ENCODE peak calls at places on chromosomes 3 and 15, in five cellular contexts. One of them, this sample, is unnamed. For H3K4me1 and H3K27me3, the result is how much of the 10 kb centered on the place peaks cover.

GRCh38 chr3:53137835-53138446 is 7.7 kb upstream of the RFT1 start:
- DNase-seq in uterus: no peak
- DNase-seq in astrocyte: no peak
- DNase-seq in RWPE2: no peak
- DNase-seq in endothelial cell of umbilical vein: no peak
- DNase-seq in this sample: no peak

GRCh38 chr15:101641134-101641764 is 10.9 kb downstream of the TM2D3 start:
- DNase-seq in astrocyte: peak
- DNase-seq in endothelial cell of umbilical vein: peak
- DNase-seq in RWPE2: no peak
- DNase-seq in uterus: peak
- DNase-seq in this sample: peak

GRCh38 chr15:39331584-39331983 is 249.3 kb upstream of the THBS1 start:
- DNase-seq in RWPE2: no peak
- DNase-seq in uterus: no peak
- DNase-seq in endothelial cell of umbilical vein: no peak
- DNase-seq in astrocyte: no peak
- DNase-seq in this sample: no peak

GRCh38 chr3:122310361-122310760 is 14.7 kb upstream of the CSTA start:
- DNase-seq in astrocyte: no peak
- DNase-seq in endothelial cell of umbilical vein: no peak
- DNase-seq in RWPE2: no peak
- DNase-seq in uterus: no peak
- DNase-seq in this sample: peak

GRCh38 chr3:132231633-132232032 is 85.6 kb upstream of the ACP3 start:
- DNase-seq in astrocyte: peak
- DNase-seq in endothelial cell of umbilical vein: peak
- DNase-seq in uterus: no peak
- DNase-seq in RWPE2: no peak
- DNase-seq in this sample: no peak

GRCh38 chr3:55089211-55089610 is 161.4 kb upstream of the LRTM1 start:
- DNase-seq in uterus: no peak
- DNase-seq in astrocyte: peak
- DNase-seq in endothelial cell of umbilical vein: no peak
- DNase-seq in RWPE2: no peak
- DNase-seq in this sample: no peak

GRCh38 chr15:94524565-94524964 is 293.2 kb downstream of the MCTP2 start:
- DNase-seq in astrocyte: no peak
- DNase-seq in endothelial cell of umbilical vein: no peak
- DNase-seq in RWPE2: peak
- DNase-seq in uterus: no peak
- DNase-seq in this sample: peak

GRCh38 chr3:195543642-195544536 is 764 bp upstream of the PPP1R2 start:
- DNase-seq in RWPE2: no peak
- DNase-seq in endothelial cell of umbilical vein: no peak
- DNase-seq in astrocyte: no peak
- DNase-seq in uterus: peak
- DNase-seq in this sample: peak

GRCh38 chr15:98954411-98954810 is 53.2 kb downstream of the PGPEP1L start:
- DNase-seq in astrocyte: peak
- DNase-seq in uterus: peak
- DNase-seq in RWPE2: peak
- DNase-seq in endothelial cell of umbilical vein: no peak
- DNase-seq in this sample: no peak

GRCh38 chr3:127050733-127051132 is 67.8 kb downstream of the PLXNA1 start:
- DNase-seq in astrocyte: no peak
- DNase-seq in RWPE2: peak
- DNase-seq in endothelial cell of umbilical vein: no peak
- DNase-seq in uterus: no peak
- DNase-seq in this sample: no peak

GRCh38 chr15:41367418-41367817 is 34.7 kb downstream of the NUSAP1 start:
- DNase-seq in RWPE2: no peak
- DNase-seq in uterus: no peak
- DNase-seq in astrocyte: no peak
- DNase-seq in endothelial cell of umbilical vein: no peak
- DNase-seq in this sample: no peak

GRCh38 chr3:133570937-133571320 is 2.6 kb upstream of the CDV3 start:
- DNase-seq in RWPE2: no peak
- DNase-seq in uterus: no peak
- DNase-seq in astrocyte: peak
- DNase-seq in endothelial cell of umbilical vein: peak
- DNase-seq in this sample: no peak

GRCh38 chr3:76582632-76583378 is 457.1 kb upstream of the ROBO2 start:
- DNase-seq in RWPE2: no peak
- DNase-seq in astrocyte: no peak
- DNase-seq in uterus: no peak
- DNase-seq in endothelial cell of umbilical vein: no peak
- DNase-seq in this sample: no peak

GRCh38 chr15:90553248-90553745 is 23.6 kb downstream of the CRTC3 start:
- DNase-seq in endothelial cell of umbilical vein: no peak
- DNase-seq in uterus: peak
- DNase-seq in RWPE2: no peak
- DNase-seq in astrocyte: peak
- DNase-seq in this sample: no peak

GRCh38 chr3:69439683-69440270 is 53.9 kb upstream of the FRMD4B start:
- DNase-seq in astrocyte: no peak
- DNase-seq in uterus: no peak
- DNase-seq in endothelial cell of umbilical vein: peak
- DNase-seq in RWPE2: no peak
- DNase-seq in this sample: peak

GRCh38 chr15:51327081-51327480 is 11.3 kb downstream of the CYP19A1 start:
- DNase-seq in endothelial cell of umbilical vein: no peak
- DNase-seq in uterus: no peak
- DNase-seq in RWPE2: no peak
- DNase-seq in astrocyte: no peak
- DNase-seq in this sample: no peak

GRCh38 chr3:60047426-60048200 is 997.8 kb upstream of the CFAP20DC start:
- DNase-seq in endothelial cell of umbilical vein: no peak
- DNase-seq in astrocyte: no peak
- DNase-seq in uterus: no peak
- DNase-seq in RWPE2: no peak
- DNase-seq in this sample: peak

GRCh38 chr3:166837535-166837934 is 542.6 kb downstream of the ZBBX start:
- DNase-seq in endothelial cell of umbilical vein: no peak
- DNase-seq in astrocyte: no peak
- DNase-seq in RWPE2: no peak
- DNase-seq in uterus: no peak
- DNase-seq in this sample: peak

GRCh38 chr3:77203876-77204275 is 164.0 kb downstream of the ROBO2 start:
- DNase-seq in uterus: no peak
- DNase-seq in RWPE2: no peak
- DNase-seq in astrocyte: no peak
- DNase-seq in endothelial cell of umbilical vein: no peak
- DNase-seq in this sample: no peak

GRCh38 chr3:15754047-15754446 is 43.7 kb downstream of the ANKRD28 start:
- DNase-seq in astrocyte: peak
- DNase-seq in RWPE2: no peak
- DNase-seq in endothelial cell of umbilical vein: no peak
- DNase-seq in uterus: no peak
- DNase-seq in this sample: no peak

GRCh38 chr15:98903377-98904018 is 104.1 kb downstream of the PGPEP1L start:
- DNase-seq in uterus: no peak
- DNase-seq in endothelial cell of umbilical vein: peak
- DNase-seq in astrocyte: peak
- DNase-seq in RWPE2: no peak
- DNase-seq in this sample: no peak

GRCh38 chr15:43082509-43082908 is 23.3 kb downstream of the UBR1 start:
- DNase-seq in endothelial cell of umbilical vein: no peak
- DNase-seq in astrocyte: no peak
- DNase-seq in uterus: no peak
- DNase-seq in RWPE2: no peak
- DNase-seq in this sample: no peak

GRCh38 chr3:50251220-50251619 is 15.2 kb downstream of the GNAI2 start:
- DNase-seq in astrocyte: peak
- DNase-seq in RWPE2: peak
- DNase-seq in endothelial cell of umbilical vein: peak
- DNase-seq in uterus: no peak
- DNase-seq in this sample: peak

GRCh38 chr3:179181993-179182551 is 33.9 kb downstream of the PIK3CA start:
- DNase-seq in endothelial cell of umbilical vein: peak
- DNase-seq in astrocyte: peak
- DNase-seq in RWPE2: no peak
- DNase-seq in uterus: no peak
- DNase-seq in this sample: no peak

GRCh38 chr3:179177611-179178010 is 29.5 kb downstream of the PIK3CA start:
- DNase-seq in endothelial cell of umbilical vein: no peak
- DNase-seq in astrocyte: no peak
- DNase-seq in RWPE2: no peak
- DNase-seq in uterus: no peak
- DNase-seq in this sample: no peak

GRCh38 chr3:179179256-179179655 is 31.1 kb downstream of the PIK3CA start:
- DNase-seq in endothelial cell of umbilical vein: no peak
- DNase-seq in uterus: no peak
- DNase-seq in astrocyte: no peak
- DNase-seq in RWPE2: no peak
- DNase-seq in this sample: no peak

GRCh38 chr3:179181021-179181472 is 32.9 kb downstream of the PIK3CA start:
- DNase-seq in astrocyte: peak
- DNase-seq in uterus: no peak
- DNase-seq in endothelial cell of umbilical vein: peak
- DNase-seq in RWPE2: no peak
- DNase-seq in this sample: no peak

DNA sequence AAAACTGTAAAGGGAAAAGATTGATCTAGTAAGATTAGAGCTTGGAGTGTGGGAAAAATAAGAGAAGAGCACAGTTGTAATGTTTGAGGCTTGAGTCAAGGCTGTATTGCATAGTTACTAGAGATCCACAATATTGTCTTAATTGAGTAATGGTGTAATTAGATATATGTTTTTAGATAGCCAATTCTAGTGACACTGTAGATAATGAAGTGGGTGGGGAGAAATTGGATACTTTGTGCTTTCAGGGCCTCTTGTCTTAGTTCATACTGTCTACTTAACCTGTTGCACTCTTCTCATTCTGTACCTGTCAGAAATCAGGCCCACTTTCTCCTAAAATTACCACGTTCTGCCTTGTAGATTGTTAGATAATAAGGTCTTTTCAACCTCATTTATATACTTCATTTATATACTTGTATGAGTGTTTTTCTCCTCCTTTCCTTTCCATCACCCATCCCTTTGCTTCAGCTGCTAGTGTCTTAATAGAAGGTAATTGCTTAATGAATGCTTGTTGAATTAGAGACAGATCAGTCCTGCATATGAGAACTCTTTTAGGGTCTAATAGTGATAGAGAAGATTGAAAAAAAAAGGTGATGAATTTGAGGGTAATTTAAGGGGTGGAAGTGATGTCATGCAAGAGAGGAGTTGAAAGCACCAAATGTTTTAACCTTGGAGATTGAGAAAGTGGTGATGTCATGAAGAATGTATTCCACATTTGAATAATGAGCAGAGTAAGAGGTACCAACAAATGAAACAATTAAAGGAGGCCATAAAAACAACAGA is 32.0 kb downstream of the PIK3CA start:
- DNase-seq in RWPE2: no peak
- DNase-seq in endothelial cell of umbilical vein: peak
- DNase-seq in astrocyte: peak
- DNase-seq in uterus: no peak
- DNase-seq in this sample: no peak
- H3K4me1 ChIP-seq in RWPE2: under half
- H3K4me1 ChIP-seq in endothelial cell of umbilical vein: under half
- H3K4me1 ChIP-seq in astrocyte: under half
- H3K4me1 ChIP-seq in uterus: under half
- H3K4me1 ChIP-seq in this sample: under half

GRCh38 chr15:71806452-71806931 is 3.9 kb upstream of the NR2E3 start:
- DNase-seq in RWPE2: no peak
- DNase-seq in astrocyte: peak
- DNase-seq in uterus: no peak
- DNase-seq in endothelial cell of umbilical vein: peak
- DNase-seq in this sample: no peak
- H3K4me3 ChIP-seq in RWPE2: no peak
- H3K4me3 ChIP-seq in astrocyte: no peak
- H3K4me3 ChIP-seq in uterus: no peak
- H3K4me3 ChIP-seq in endothelial cell of umbilical vein: no peak
- H3K4me3 ChIP-seq in this sample: no peak

DNA sequence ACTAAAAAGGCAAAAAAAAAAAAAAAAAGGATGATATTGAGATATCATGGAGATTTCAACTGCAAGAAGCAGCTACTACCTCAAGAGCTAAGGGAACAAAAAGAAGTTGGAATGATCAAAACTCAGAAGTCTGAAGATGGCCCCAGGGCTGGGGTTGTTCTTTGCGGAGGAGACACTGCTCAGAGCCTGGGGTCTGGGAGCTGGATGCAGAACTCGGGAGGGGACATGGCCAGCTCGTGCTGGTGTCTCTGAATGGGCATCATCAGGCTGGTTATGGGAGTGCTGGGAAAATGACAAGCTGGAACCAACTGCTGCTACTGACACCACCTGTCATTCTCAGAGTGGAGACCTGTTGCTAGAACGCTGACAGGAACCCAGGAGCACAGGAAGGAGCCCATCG is 14.2 kb upstream of the ADIPOQ start:
- DNase-seq in endothelial cell of umbilical vein: no peak
- DNase-seq in uterus: no peak
- DNase-seq in RWPE2: no peak
- DNase-seq in astrocyte: no peak
- DNase-seq in this sample: no peak
- H3K27me3 ChIP-seq in endothelial cell of umbilical vein: under half
- H3K27me3 ChIP-seq in uterus: under half
- H3K27me3 ChIP-seq in RWPE2: half or more
- H3K27me3 ChIP-seq in astrocyte: under half
- H3K27me3 ChIP-seq in this sample: under half

DNA sequence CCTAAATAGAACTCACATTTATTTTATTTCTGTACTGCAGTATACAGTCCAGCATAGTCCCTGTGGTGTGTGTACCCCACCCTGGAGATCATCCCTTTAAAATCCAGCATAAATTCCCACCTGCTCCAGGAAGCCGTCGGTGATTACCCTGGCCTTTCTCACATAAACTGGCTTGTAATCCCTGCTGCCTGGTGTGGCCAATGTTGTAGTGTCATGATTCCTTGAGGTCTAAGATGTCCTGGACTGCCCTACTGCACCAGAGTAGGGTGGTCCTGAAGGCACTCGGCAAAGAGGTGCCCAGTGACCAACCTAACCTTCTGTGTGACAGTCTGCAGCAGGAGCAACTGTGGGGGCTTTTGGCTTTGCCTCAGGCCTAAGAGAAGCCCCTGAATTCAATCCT is 58.9 kb downstream of the ITGA11 start:
- DNase-seq in astrocyte: no peak
- DNase-seq in RWPE2: peak
- DNase-seq in endothelial cell of umbilical vein: no peak
- DNase-seq in uterus: peak
- DNase-seq in this sample: no peak
- H3K4me1 ChIP-seq in astrocyte: under half
- H3K4me1 ChIP-seq in RWPE2: under half
- H3K4me1 ChIP-seq in endothelial cell of umbilical vein: under half
- H3K4me1 ChIP-seq in uterus: under half
- H3K4me1 ChIP-seq in this sample: under half

DNA sequence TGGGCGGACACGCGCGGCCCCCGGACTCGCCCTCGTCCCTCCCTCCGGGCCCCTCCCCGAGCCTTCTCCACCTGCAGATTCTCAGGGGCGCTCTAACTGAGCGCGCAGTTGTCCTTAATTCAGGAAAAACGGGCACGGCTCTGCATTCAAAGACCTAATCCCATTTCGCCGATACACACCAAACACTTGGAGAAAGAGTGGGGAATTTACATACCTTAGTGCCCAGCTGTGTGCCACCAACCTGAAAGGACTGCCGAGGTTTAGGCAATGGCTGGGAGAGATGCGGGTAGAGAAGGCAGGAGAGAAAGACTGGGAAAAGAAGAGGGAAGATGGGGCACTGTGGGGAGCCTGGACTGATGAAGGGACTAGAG is 21.8 kb downstream of the IGDCC3 start:
- DNase-seq in endothelial cell of umbilical vein: no peak
- DNase-seq in RWPE2: no peak
- DNase-seq in uterus: no peak
- DNase-seq in astrocyte: no peak
- DNase-seq in this sample: no peak
- H3K4me3 ChIP-seq in endothelial cell of umbilical vein: no peak
- H3K4me3 ChIP-seq in RWPE2: no peak
- H3K4me3 ChIP-seq in uterus: peak
- H3K4me3 ChIP-seq in astrocyte: peak
- H3K4me3 ChIP-seq in this sample: no peak